ENCODE peak calls at places on chromosomes 13 and 19, in eight cellular contexts. H, L, W, C, D, V, B and Z are unnamed samples.
A peak's percentile ranks its signal among the peaks of the same experiment; 100 is the strongest.

GRCh38 chr19:35337984-35338296 is 9.0 kb downstream of the CD22 start:
- DNase-seq in H (no peak), L (no peak), W (no peak), C (no peak), D (no peak), V (no peak), B (no peak), Z (no peak)

GRCh38 chr19:15379996-15380647 is 535 bp upstream of the AKAP8 start:
- DNase-seq in H (peak; percentile 11), L (peak; percentile 89), W (peak; percentile 23), C (peak; percentile 63), D (peak; percentile 48), V (no peak), B (no peak), Z (peak; percentile 74)

GRCh38 chr19:17205237-17206140 is 9.7 kb upstream of the USE1 start:
- DNase-seq in H (peak; percentile 34), L (peak; percentile 80), W (no peak), C (peak; percentile 72), D (peak; percentile 55), V (peak; percentile 74), B (no peak), Z (peak; percentile 57)

GRCh38 chr13:99382428-99383133 is 75.4 kb upstream of the GPR183 start:
- DNase-seq in H (no peak), L (peak; percentile 37), W (no peak), C (no peak), D (no peak), V (no peak), B (no peak), Z (no peak)

GRCh38 chr13:72221276-72221962 is 354.4 kb upstream of the DACH1 start:
- DNase-seq in H (no peak), L (peak; percentile 82), W (peak; percentile 18), C (peak; percentile 19), D (peak; percentile 28), V (no peak), B (no peak), Z (peak; percentile 3)

GRCh38 chr19:10346509-10346908 is 7.1 kb upstream of the ICAM3 start:
- DNase-seq in H (peak; percentile 25), L (no peak), W (no peak), C (no peak), D (peak; percentile 74), V (no peak), B (no peak), Z (no peak)

GRCh38 chr13:50410921-50411712 is 395.9 kb downstream of the KCNRG start:
- DNase-seq in H (peak; percentile 86), L (no peak), W (peak; percentile 69), C (peak; percentile 48), D (peak; percentile 22), V (no peak), B (no peak), Z (peak; percentile 54)

GRCh38 chr19:3516675-3517207 is 10.6 kb downstream of the FZR1 start:
- DNase-seq in H (no peak), L (no peak), W (no peak), C (no peak), D (no peak), V (peak; percentile 56), B (peak; percentile 17), Z (no peak)

GRCh38 chr13:104809483-104809882 is 1726.0 kb downstream of the EFNB2 start:
- DNase-seq in H (no peak), L (no peak), W (no peak), C (no peak), D (no peak), V (no peak), B (no peak), Z (no peak)

GRCh38 chr19:4534836-4535658 is at the start of gene PLIN5:
- DNase-seq in H (peak; percentile 26), L (peak; percentile 99), W (peak; percentile 65), C (peak; percentile 100), D (peak; percentile 80), V (peak; percentile 98), B (peak; percentile 3), Z (peak; percentile 66)

GRCh38 chr13:27182844-27183497 is 11.4 kb upstream of the USP12 start:
- DNase-seq in H (peak; percentile 95), L (no peak), W (peak; percentile 78), C (peak; percentile 64), D (peak; percentile 67), V (no peak), B (no peak), Z (peak; percentile 84)

GRCh38 chr19:8832132-8833021 is at the start of the genes MBD3L1 and ZNF558:
- DNase-seq in H (peak; percentile 97), L (peak; percentile 80), W (peak; percentile 93), C (peak; percentile 99), D (peak; percentile 80), V (peak; percentile 97), B (peak; percentile 40), Z (peak; percentile 83)

GRCh38 chr19:31054430-31054829 is 294.8 kb downstream of the TSHZ3 start:
- DNase-seq in H (peak; percentile 83), L (peak; percentile 62), W (no peak), C (no peak), D (no peak), V (peak; percentile 44), B (no peak), Z (peak; percentile 28)

GRCh38 chr19:48123907-48124675 is 13.5 kb upstream of the PLA2G4C start:
- DNase-seq in H (peak; percentile 73), L (no peak), W (peak; percentile 39), C (no peak), D (peak; percentile 39), V (no peak), B (no peak), Z (peak; percentile 36)

GRCh38 chr13:102400619-102401125 is 1.2 kb downstream of the FGF14 start:
- DNase-seq in H (no peak), L (no peak), W (no peak), C (no peak), D (no peak), V (peak; percentile 73), B (no peak), Z (no peak)
- TF ChIP-seq RAD21 in H (no peak), L (no peak), W (no peak), C (no peak), D (no peak), V (no peak), B (no peak), Z (no peak)

DNA sequence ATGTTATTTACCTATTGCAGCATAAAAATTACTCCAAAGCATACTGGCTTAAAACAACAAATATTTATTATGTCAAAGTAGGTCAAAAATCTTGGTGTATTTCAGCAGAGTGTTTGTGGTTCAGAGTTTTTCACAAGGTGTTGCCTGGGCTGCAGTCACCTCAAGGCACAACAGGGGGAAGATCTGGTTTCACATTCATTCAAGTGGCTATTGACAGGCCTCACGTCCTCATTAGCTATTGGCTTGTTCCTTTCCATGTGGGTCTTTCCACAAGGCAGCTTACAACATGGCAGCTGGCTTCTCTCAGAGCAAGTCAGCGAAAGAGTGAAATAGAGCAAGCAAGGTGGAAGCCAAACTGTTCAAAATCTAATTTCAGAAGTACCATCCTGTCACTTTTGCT is 602.9 kb downstream of the OLFM4 start:
- DNase-seq in H (no peak), L (no peak), W (no peak), C (no peak), D (no peak), V (no peak), B (no peak), Z (no peak)
- H3K27ac ChIP-seq in H (no peak overlapping the region), L (no peak overlapping the region), W (no peak overlapping the region), C (no peak overlapping the region), D (no peak overlapping the region), V (no peak overlapping the region), B (no peak overlapping the region), Z (no peak overlapping the region)

GRCh38 chr19:56983804-56984203 is 136.0 kb upstream of the USP29 start:
- DNase-seq in H (no peak), L (no peak), W (no peak), C (no peak), D (no peak), V (no peak), B (no peak), Z (no peak)

GRCh38 chr19:56987184-56987583 is 132.6 kb upstream of the USP29 start:
- DNase-seq in H (no peak), L (no peak), W (no peak), C (no peak), D (no peak), V (peak; percentile 43), B (no peak), Z (no peak)

GRCh38 chr19:56980864-56981263 is 138.9 kb upstream of the USP29 start:
- DNase-seq in H (no peak), L (no peak), W (no peak), C (no peak), D (no peak), V (no peak), B (no peak), Z (no peak)

GRCh38 chr19:56978023-56978565 is 137.6 kb upstream of the PEG3 start:
- DNase-seq in H (no peak), L (no peak), W (no peak), C (no peak), D (peak; percentile 88), V (no peak), B (no peak), Z (no peak)

DNA sequence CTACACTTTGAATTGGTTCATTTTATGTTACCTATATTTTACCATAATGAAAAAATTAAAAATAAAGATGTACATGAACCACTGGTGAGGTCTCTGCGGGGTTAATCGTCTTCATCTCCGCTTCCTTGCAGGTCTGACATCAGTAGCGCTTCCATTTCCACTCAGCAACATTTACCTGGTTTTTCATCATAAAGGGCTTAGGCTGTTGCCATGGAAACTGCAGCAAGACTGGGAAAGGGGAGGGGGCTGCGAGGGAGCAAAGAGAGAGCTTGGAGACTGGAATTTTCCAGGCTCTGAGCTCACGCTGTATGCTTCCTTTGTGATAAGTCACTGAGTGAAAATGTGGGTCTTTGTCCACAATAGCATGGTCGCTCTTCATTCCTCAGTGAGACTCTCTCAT is 136.6 kb upstream of the USP29 start:
- DNase-seq in H (no peak), L (no peak), W (no peak), C (no peak), D (no peak), V (no peak), B (no peak), Z (no peak)
- TF ChIP-seq RAD21 in H (no peak), L (no peak), W (no peak), C (no peak), D (no peak), V (no peak), B (no peak), Z (no peak)

GRCh38 chr13:24127116-24127631 is 33.3 kb upstream of the SPATA13 start:
- DNase-seq in H (peak; percentile 43), L (no peak), W (no peak), C (no peak), D (no peak), V (no peak), B (peak; percentile 16), Z (peak; percentile 16)
- H3K27ac ChIP-seq in H (no peak overlapping the region), L (no peak overlapping the region), W (no peak overlapping the region), C (no peak overlapping the region), D (no peak overlapping the region), V (no peak overlapping the region), B (no peak overlapping the region), Z (no peak overlapping the region)

DNA sequence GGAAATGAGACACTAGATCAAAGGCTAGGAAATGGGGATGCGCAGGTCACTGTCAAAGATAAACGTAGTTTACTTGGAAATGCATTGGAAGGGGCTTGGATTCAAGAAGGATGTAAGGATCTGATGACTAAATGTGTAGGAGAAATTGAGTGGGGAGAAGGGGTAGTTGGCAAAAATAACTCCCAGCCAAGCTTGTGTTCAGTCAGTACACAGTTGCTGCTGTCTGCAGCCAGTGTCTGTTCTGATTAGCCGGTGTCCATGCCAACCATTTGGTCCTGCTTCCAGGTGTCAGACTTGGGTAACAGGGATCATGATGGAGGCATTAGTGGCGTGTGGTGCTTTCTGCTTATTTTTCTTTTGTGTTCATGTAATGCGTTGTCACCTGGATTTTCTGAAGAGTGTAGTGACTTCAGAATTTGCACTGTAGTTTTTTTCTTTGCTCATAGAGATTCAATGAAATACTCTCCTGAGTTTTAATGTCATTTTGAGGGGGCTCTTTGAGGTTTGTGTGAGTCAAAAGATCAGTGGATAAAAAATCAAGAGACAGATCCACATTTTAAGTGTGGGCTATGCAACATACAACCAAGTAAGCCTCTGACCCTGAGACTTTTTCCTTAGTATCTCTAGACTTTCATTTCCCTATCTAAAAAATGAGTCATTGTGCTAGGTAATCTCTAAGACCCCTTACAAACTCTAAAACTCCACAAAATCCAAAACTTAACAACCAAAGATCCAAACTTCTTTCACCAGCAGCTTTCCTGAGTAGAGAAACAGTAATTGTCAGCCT is 103.9 kb downstream of the WDFY2 start:
- DNase-seq in H (no peak), L (no peak), W (no peak), C (no peak), D (peak; percentile 32), V (peak; percentile 13), B (no peak), Z (no peak)
- TF ChIP-seq RAD21 in H (no peak), L (no peak), W (no peak), C (no peak), D (no peak), V (no peak), B (no peak), Z (no peak)